ENCODE peak calls at places on chromosomes 7 and 10, in five cellular contexts. D is testis, L is A549, R is fibroblast of lung, O is psoas muscle. V is an unnamed sample.

GRCh38 chr7:99975782-99976521 is at the start of gene AZGP1:
- DNase-seq in D (peak; percentile 47), L (no peak), R (peak; percentile 4), O (no peak), V (peak; percentile 95)

GRCh38 chr7:36286241-36286640 is 103.4 kb upstream of the ANLN start:
- DNase-seq in D (no peak), L (no peak), R (no peak), O (no peak), V (no peak)

GRCh38 chr10:23399701-23400144 is 39.2 kb upstream of the OTUD1 start:
- DNase-seq in D (peak; percentile 18), L (no peak), R (peak; percentile 91), O (peak; percentile 63), V (peak; percentile 23)

GRCh38 chr7:23181684-23182553 is at the start of gene NUP42:
- DNase-seq in D (peak; percentile 96), L (peak; percentile 93), R (peak; percentile 100), O (peak; percentile 95), V (peak; percentile 99)

GRCh38 chr7:128888039-128888755 is 22.3 kb downstream of the KCP start:
- DNase-seq in D (no peak), L (no peak), R (no peak), O (no peak), V (no peak)

GRCh38 chr10:27820637-27821036 is 75.0 kb upstream of the MKX start:
- DNase-seq in D (no peak), L (no peak), R (no peak), O (no peak), V (no peak)

GRCh38 chr7:8386926-8387550 is 46.4 kb upstream of the NXPH1 start:
- DNase-seq in D (no peak), L (no peak), R (no peak), O (no peak), V (no peak)

GRCh38 chr7:149558149-149558861 is 60.7 kb upstream of the ZNF746 start:
- DNase-seq in D (no peak), L (no peak), R (peak; percentile 47), O (no peak), V (no peak)

DNA sequence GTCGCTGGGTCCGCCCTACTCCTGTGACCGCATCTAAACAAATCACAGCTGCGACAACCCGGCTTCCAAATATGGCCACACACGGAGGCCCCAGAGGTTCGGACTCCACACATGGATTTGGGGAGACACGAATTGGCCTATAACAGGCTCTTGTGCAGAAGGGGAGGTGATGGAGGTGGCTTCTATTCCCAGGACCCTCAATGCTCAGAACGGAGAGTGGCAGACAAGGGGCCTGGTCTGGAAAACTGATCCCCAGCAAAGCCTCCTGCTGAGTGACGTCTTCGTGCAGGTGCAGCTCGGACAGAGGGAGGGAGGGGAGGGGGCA is 90.2 kb downstream of the FOXL3 start:
- DNase-seq in D (no peak), L (no peak), R (no peak), O (no peak), V (no peak)
- H3K4me3 ChIP-seq in D (no peak overlapping the region), L (no peak overlapping the region), R (no peak overlapping the region), O (peak overlapping the region; percentile 58), V (no peak overlapping the region)

GRCh38 chr10:116611153-116611545 is 9.6 kb upstream of the PNLIPRP2 start:
- DNase-seq in D (no peak), L (no peak), R (no peak), O (no peak), V (peak; percentile 94)

GRCh38 chr10:116610443-116611152 is 10.2 kb upstream of the PNLIPRP2 start:
- DNase-seq in D (no peak), L (no peak), R (no peak), O (no peak), V (no peak)

GRCh38 chr10:116607336-116607735 is 13.4 kb upstream of the PNLIPRP2 start:
- DNase-seq in D (no peak), L (no peak), R (no peak), O (no peak), V (no peak)

GRCh38 chr10:116606061-116606483 is 14.7 kb upstream of the PNLIPRP2 start:
- DNase-seq in D (no peak), L (no peak), R (no peak), O (no peak), V (no peak)

DNA sequence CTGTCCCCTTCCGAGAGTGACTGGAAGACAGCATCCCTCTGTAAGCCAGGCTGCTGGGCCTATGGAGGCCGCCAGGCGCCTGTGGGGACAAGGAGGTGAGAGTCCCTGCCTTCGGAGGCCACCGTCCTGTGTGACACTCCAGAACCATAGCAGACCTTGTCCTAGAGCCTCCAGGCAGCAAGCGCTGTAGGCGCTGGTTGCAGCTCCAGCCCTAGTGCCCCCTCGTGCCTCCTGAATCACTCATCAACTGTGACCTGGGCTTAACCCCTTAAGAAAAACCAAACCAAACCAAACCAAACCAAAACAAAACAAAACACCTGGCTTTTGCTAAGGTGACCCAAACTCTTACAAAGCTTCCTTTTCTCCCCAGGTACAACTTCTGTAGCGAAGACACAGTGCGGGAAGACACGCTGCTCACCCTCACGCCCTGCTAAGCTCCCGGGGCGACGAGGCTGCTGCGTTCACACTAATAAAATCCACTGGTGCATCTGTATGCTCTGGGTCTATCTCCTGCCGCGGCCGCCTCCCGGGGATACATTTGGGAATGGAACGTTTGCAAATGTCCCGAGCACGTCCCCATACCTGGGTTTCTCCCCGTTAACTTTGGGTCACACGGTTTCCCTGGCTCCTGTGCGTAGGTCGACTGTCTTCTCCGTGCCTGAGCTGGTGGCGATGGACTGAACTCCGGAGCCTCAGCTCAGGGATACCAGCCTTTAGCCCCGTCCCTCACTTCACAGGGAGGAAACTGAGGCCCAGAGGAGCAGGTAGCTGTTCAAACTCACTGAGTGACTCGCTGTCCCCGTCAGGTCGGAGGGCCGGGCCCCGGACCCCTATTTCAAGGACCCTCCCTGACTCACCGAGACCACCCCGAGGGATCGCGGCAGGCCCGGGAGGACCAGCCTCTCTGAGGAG is 11.8 kb upstream of the PNLIPRP2 start:
- DNase-seq in D (no peak), L (no peak), R (no peak), O (no peak), V (peak; percentile 48)
- H3K4me3 ChIP-seq in D (peak overlapping the region; percentile 44), L (peak overlapping the region; percentile 50), R (no peak overlapping the region), O (no peak overlapping the region), V (peak overlapping the region; percentile 21)

DNA sequence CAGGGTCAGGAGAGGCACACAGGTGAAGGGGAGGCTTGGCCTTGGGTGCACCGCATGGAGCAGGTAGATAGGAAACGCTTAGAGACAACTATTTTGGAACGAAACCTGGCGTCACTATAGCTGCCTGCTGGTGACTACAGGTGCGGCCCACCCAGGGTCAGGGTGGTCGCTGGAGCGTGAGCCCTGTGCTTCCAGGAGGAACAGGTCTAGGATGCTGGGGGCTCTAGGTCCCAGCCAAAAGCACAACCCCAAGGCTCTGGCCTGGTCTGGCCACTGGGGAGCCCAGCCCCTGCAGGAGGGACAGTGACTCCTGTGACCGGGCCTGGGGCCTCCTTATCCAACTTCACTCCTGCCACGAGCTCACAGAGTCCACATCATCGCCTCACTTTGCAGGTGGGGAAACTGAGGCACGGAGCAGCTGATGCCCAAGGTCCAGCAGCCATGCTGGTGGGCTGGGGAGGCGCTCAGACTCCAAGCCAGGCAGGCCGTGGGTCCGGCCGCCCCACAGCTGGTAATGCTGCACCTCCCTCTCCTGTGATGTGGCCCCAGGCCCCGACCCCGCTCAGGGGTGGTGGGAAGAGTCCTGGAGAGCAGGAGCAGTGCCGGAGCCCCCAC is 9.0 kb downstream of the LFNG start:
- DNase-seq in D (no peak), L (no peak), R (no peak), O (peak; percentile 14), V (no peak)
- H3K4me3 ChIP-seq in D (no peak overlapping the region), L (no peak overlapping the region), R (no peak overlapping the region), O (no peak overlapping the region), V (no peak overlapping the region)

GRCh38 chr7:151210087-151210854 is at the start of gene H2BK1:
- DNase-seq in D (no peak), L (no peak), R (no peak), O (no peak), V (no peak)

GRCh38 chr7:151211155-151211772 is 976 bp upstream of the H2BK1 start:
- DNase-seq in D (no peak), L (no peak), R (no peak), O (no peak), V (no peak)

GRCh38 chr7:151212626-151213025 is 2.3 kb upstream of the H2BK1 start:
- DNase-seq in D (no peak), L (no peak), R (no peak), O (no peak), V (no peak)

GRCh38 chr7:151215396-151215795 is 5.1 kb upstream of the H2BK1 start:
- DNase-seq in D (no peak), L (no peak), R (no peak), O (no peak), V (peak; percentile 79)

DNA sequence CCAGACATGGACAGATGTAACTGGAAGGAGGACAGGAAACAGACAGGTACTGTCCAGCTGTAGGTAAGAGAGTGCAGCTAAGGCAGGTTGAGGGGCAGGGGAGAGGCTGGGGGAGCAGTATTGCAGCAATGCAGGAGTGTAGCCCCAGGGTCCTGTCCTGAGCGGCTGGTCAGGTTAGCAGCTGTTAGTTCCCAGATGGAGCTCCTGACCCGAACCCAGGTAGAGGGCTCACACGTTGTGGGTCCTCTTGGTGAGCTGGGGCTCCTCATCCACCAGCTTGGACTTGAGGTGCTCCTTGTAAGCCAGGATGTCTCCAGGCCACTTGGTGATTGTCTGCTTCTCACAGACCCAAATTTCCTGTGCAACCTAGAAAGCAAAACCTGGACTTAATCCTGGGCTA is 3.5 kb upstream of the H2BK1 start:
- DNase-seq in D (no peak), L (no peak), R (no peak), O (no peak), V (no peak)
- H3K4me3 ChIP-seq in D (no peak overlapping the region), L (no peak overlapping the region), R (no peak overlapping the region), O (no peak overlapping the region), V (no peak overlapping the region)

GRCh38 chr10:100656479-100656878 is 88.9 kb upstream of the PAX2 start:
- DNase-seq in D (no peak), L (peak; percentile 65), R (peak; percentile 13), O (no peak), V (no peak)

GRCh38 chr10:100653957-100654834 is 91.2 kb upstream of the PAX2 start:
- DNase-seq in D (no peak), L (no peak), R (peak; percentile 33), O (no peak), V (no peak)

GRCh38 chr10:100653238-100653956 is 92.0 kb upstream of the PAX2 start:
- DNase-seq in D (no peak), L (no peak), R (no peak), O (no peak), V (no peak)

GRCh38 chr10:100655760-100656421 is 89.5 kb upstream of the PAX2 start:
- DNase-seq in D (no peak), L (no peak), R (no peak), O (no peak), V (no peak)

GRCh38 chr10:100654835-100655759 is 90.3 kb upstream of the PAX2 start:
- DNase-seq in D (no peak), L (no peak), R (no peak), O (no peak), V (no peak)
- H3K4me3 ChIP-seq in D (no peak overlapping the region), L (peak overlapping the region; percentile 56), R (no peak overlapping the region), O (peak overlapping the region; percentile 28), V (peak overlapping the region; percentile 18)

GRCh38 chr10:102775201-102775972 is 31.6 kb downstream of the WBP1L start:
- DNase-seq in D (peak; percentile 79), L (no peak), R (peak; percentile 29), O (peak; percentile 80), V (no peak)
- H3K4me3 ChIP-seq in D (peak overlapping the region; percentile 17), L (no peak overlapping the region), R (peak overlapping the region; percentile 48), O (peak overlapping the region; percentile 81), V (no peak overlapping the region)

GRCh38 chr7:20284398-20285143 is 46.1 kb upstream of the ITGB8 start:
- DNase-seq in D (no peak), L (no peak), R (no peak), O (no peak), V (no peak)
- H3K4me3 ChIP-seq in D (no peak overlapping the region), L (no peak overlapping the region), R (no peak overlapping the region), O (no peak overlapping the region), V (no peak overlapping the region)

V was measured in small intestine.